ENCODE peak calls at places on chromosomes 16 and 17, in seven cellular contexts. N is mesendoderm, U is IMR-90, R is mesenchymal stem cell, W is H1, E is H9, K is neuronal stem cell. I is an unnamed sample.
A peak's percentile ranks its signal among the peaks of the same experiment; 100 is the strongest.

GRCh38 chr16:57639172-57639571 is 10.7 kb downstream of the ADGRG1 start:
- DNase-seq in N (peak; percentile 89), U (no peak), R (peak; percentile 35), W (no peak), E (peak; percentile 78), K (peak; percentile 89), I (no peak)

GRCh38 chr16:9077001-9077809 is 14.2 kb upstream of the HAPSTR1 start:
- DNase-seq in N (peak; percentile 86), U (peak; percentile 88), R (peak; percentile 84), W (no peak), E (no peak), K (no peak), I (peak; percentile 85)

GRCh38 chr16:53785044-53785443 is 81.1 kb downstream of the FTO start:
- DNase-seq in N (no peak), U (peak; percentile 66), R (no peak), W (no peak), E (no peak), K (no peak), I (no peak)

GRCh38 chr16:72191551-72191950 is 19.6 kb upstream of the PMFBP1 start:
- DNase-seq in N (no peak), U (no peak), R (no peak), W (no peak), E (no peak), K (no peak), I (no peak)

GRCh38 chr17:72603346-72604242 is 482.8 kb downstream of the SOX9 start:
- DNase-seq in N (no peak), U (peak; percentile 87), R (no peak), W (no peak), E (no peak), K (no peak), I (no peak)

GRCh38 chr17:79990704-79991103 is 45.0 kb downstream of the TBC1D16 start:
- DNase-seq in N (no peak), U (no peak), R (no peak), W (no peak), E (no peak), K (no peak), I (no peak)

GRCh38 chr17:31900877-31901276 is 631 bp downstream of the UTP6 start:
- DNase-seq in N (peak; percentile 15), U (peak; percentile 25), R (peak; percentile 49), W (no peak), E (no peak), K (no peak), I (peak; percentile 46)

GRCh38 chr17:82180776-82181528 is 31.7 kb downstream of the CCDC57 start:
- DNase-seq in N (no peak), U (no peak), R (no peak), W (no peak), E (no peak), K (no peak), I (no peak)

GRCh38 chr17:73575470-73576235 is 68.6 kb downstream of the SDK2 start:
- DNase-seq in N (no peak), U (no peak), R (no peak), W (no peak), E (no peak), K (no peak), I (peak; percentile 11)

GRCh38 chr17:21573961-21574610 is 118.2 kb upstream of the KCNJ18 start:
- DNase-seq in N (no peak), U (peak; percentile 68), R (no peak), W (no peak), E (no peak), K (no peak), I (peak; percentile 32)

DNA sequence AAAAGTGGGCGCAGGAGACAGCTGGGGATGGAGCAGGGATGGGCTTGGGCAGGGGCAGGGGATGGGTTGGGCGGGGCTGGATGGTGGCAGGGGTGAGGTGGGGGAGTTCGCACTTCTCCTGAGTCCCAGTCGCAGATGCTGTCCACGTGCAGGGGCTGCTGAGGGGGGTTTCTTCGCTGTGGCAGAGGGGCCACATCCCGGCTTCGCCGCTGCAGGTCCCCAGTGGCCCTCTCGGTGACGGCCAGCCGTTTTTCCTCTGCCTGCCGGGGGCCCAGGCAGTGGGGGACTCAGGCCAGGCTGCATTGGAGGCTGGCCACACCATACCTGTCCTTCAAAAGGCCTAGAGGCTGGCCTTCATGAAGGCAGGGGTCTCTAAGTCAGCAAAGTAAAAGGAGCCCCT is 8.3 kb downstream of the EVPL start:
- DNase-seq in N (no peak), U (no peak), R (no peak), W (no peak), E (no peak), K (no peak), I (no peak)
- H3K4ac ChIP-seq in N (no peak overlapping the region), U (no peak overlapping the region), R (no peak overlapping the region), W (no peak overlapping the region), E (no peak overlapping the region), K (no peak overlapping the region), I (no peak overlapping the region)

GRCh38 chr16:68235882-68236803 is at the start of gene ESRP2:
- DNase-seq in N (peak; percentile 80), U (no peak), R (no peak), W (peak; percentile 73), E (peak; percentile 89), K (no peak), I (peak; percentile 72)
- H3K4ac ChIP-seq in N (peak within 1 kb of the TSS; percentile 46), U (peak within 1 kb of the TSS; percentile 78), R (no peak within 1 kb of the TSS), W (peak within 1 kb of the TSS; percentile 87), E (no peak within 1 kb of the TSS), K (no peak within 1 kb of the TSS), I (peak within 1 kb of the TSS; percentile 44)

GRCh38 chr17:18018411-18018921 is 20.5 kb downstream of the ATPAF2 start:
- DNase-seq in N (no peak), U (no peak), R (no peak), W (no peak), E (no peak), K (no peak), I (no peak)

GRCh38 chr17:18017958-18018357 is 21.0 kb downstream of the ATPAF2 start:
- DNase-seq in N (no peak), U (peak; percentile 62), R (peak; percentile 13), W (no peak), E (no peak), K (no peak), I (no peak)

GRCh38 chr17:18014006-18014405 is 25.0 kb downstream of the ATPAF2 start:
- DNase-seq in N (no peak), U (no peak), R (no peak), W (no peak), E (no peak), K (no peak), I (no peak)

GRCh38 chr17:18015603-18016002 is 23.4 kb downstream of the ATPAF2 start:
- DNase-seq in N (no peak), U (no peak), R (no peak), W (no peak), E (no peak), K (no peak), I (no peak)

GRCh38 chr17:18016426-18016825 is 22.5 kb downstream of the ATPAF2 start:
- DNase-seq in N (no peak), U (no peak), R (no peak), W (no peak), E (no peak), K (no peak), I (no peak)
- H3K4ac ChIP-seq in N (no peak overlapping the region), U (no peak overlapping the region), R (no peak overlapping the region), W (no peak overlapping the region), E (no peak overlapping the region), K (no peak overlapping the region), I (no peak overlapping the region)

GRCh38 chr17:62702746-62703268 is 75.3 kb downstream of the MRC2 start:
- DNase-seq in N (no peak), U (no peak), R (no peak), W (no peak), E (no peak), K (no peak), I (no peak)

GRCh38 chr17:62703269-62703775 is 75.9 kb downstream of the MRC2 start:
- DNase-seq in N (no peak), U (peak; percentile 53), R (peak; percentile 40), W (no peak), E (no peak), K (no peak), I (no peak)

GRCh38 chr17:62705116-62705515 is 77.6 kb downstream of the MRC2 start:
- DNase-seq in N (peak; percentile 86), U (no peak), R (no peak), W (no peak), E (no peak), K (no peak), I (no peak)

GRCh38 chr17:62704381-62704971 is 77.0 kb downstream of the MRC2 start:
- DNase-seq in N (peak; percentile 70), U (peak; percentile 35), R (peak; percentile 34), W (no peak), E (peak; percentile 79), K (no peak), I (peak; percentile 27)

GRCh38 chr17:62703776-62704380 is 76.4 kb downstream of the MRC2 start:
- DNase-seq in N (peak; percentile 74), U (peak; percentile 53), R (peak; percentile 60), W (no peak), E (peak; percentile 92), K (peak; percentile 71), I (peak; percentile 78)
- H3K4ac ChIP-seq in N (peak overlapping the region; percentile 92), U (peak overlapping the region; percentile 94), R (peak overlapping the region; percentile 71), W (no peak overlapping the region), E (no peak overlapping the region), K (no peak overlapping the region), I (peak overlapping the region; percentile 87)

DNA sequence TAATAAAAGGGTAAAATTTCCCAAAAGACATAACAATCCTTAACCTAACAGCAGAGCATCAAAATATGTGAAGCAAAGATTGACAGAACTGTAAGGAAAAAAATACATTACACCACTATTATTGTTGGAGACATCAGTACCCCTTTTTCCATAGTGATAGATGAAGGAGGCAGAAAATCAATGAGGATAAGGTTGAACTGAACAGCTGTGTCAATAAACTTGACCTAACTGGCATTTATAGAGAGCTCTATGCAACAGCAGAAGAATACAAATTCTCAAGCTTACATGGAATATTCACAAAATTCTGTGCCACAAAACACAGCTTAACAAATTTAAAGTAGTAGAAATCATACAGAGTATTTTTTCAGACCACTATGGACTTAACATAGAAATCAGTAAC is 195.0 kb upstream of the ELAC2 start:
- DNase-seq in N (no peak), U (no peak), R (no peak), W (no peak), E (no peak), K (no peak), I (no peak)
- H3K4ac ChIP-seq in N (no peak overlapping the region), U (no peak overlapping the region), R (no peak overlapping the region), W (no peak overlapping the region), E (no peak overlapping the region), K (no peak overlapping the region), I (no peak overlapping the region)